ENCODE peak calls at places on chromosomes 12 and 14, in six cellular contexts. X is Karpas-422, U is fibroblast of lung, F is hepatocyte, P is neuronal stem cell, T is H9. C is an unnamed sample.

GRCh38 chr14:101257551-101257950 is 303.7 kb upstream of the DIO3 start:
- DNase-seq in X (no peak), U (no peak), F (no peak), P (no peak), T (no peak), C (no peak)

GRCh38 chr12:75954076-75954475 is 77.5 kb downstream of the PHLDA1 start:
- DNase-seq in X (no peak), U (peak; percentile 98), F (peak; percentile 78), P (no peak), T (no peak), C (no peak)

GRCh38 chr14:49972840-49973239 is 80.0 kb downstream of the ARF6 start:
- DNase-seq in X (peak; percentile 82), U (peak; percentile 94), F (peak; percentile 74), P (no peak), T (no peak), C (no peak)

GRCh38 chr12:65313704-65314317 is 35.3 kb downstream of the MSRB3 start:
- DNase-seq in X (peak; percentile 55), U (no peak), F (no peak), P (no peak), T (no peak), C (peak; percentile 10)

GRCh38 chr14:21923820-21924219 is 250.2 kb upstream of the OR4E1 start:
- DNase-seq in X (no peak), U (no peak), F (no peak), P (no peak), T (no peak), C (no peak)

GRCh38 chr12:132503611-132504204 is 13.8 kb downstream of the FBRSL1 start:
- DNase-seq in X (no peak), U (no peak), F (no peak), P (no peak), T (no peak), C (no peak)

GRCh38 chr14:26522985-26523384 is 74.8 kb downstream of the NOVA1 start:
- DNase-seq in X (no peak), U (peak; percentile 89), F (no peak), P (no peak), T (no peak), C (no peak)

GRCh38 chr14:24081739-24082204 is 10.4 kb downstream of the CPNE6 start:
- DNase-seq in X (no peak), U (no peak), F (no peak), P (no peak), T (no peak), C (peak; percentile 40)

GRCh38 chr14:56733396-56733795 is 76.9 kb downstream of the OTX2 start:
- DNase-seq in X (no peak), U (no peak), F (no peak), P (no peak), T (peak; percentile 67), C (peak; percentile 52)

GRCh38 chr12:14828896-14829295 is 14.4 kb downstream of the ART4 start:
- DNase-seq in X (peak; percentile 80), U (no peak), F (no peak), P (no peak), T (peak; percentile 57), C (peak; percentile 12)

GRCh38 chr14:104821229-104821945 is 20.5 kb downstream of the ZBTB42 start:
- DNase-seq in X (no peak), U (no peak), F (peak; percentile 1), P (no peak), T (peak; percentile 27), C (no peak)

GRCh38 chr12:4270016-4270669 is 3.4 kb upstream of the CCND2 start:
- DNase-seq in X (no peak), U (no peak), F (no peak), P (no peak), T (peak; percentile 53), C (peak; percentile 11)

GRCh38 chr12:13179159-13180074 is 17.1 kb upstream of the EMP1 start:
- DNase-seq in X (peak; percentile 71), U (peak; percentile 48), F (peak; percentile 81), P (no peak), T (peak; percentile 80), C (peak; percentile 75)

GRCh38 chr14:79661762-79662161 is 549.5 kb downstream of the DIO2 start:
- DNase-seq in X (no peak), U (peak; percentile 62), F (no peak), P (no peak), T (no peak), C (no peak)

GRCh38 chr14:68782091-68782981 is 10.5 kb downstream of the ZFP36L1 start:
- DNase-seq in X (no peak), U (no peak), F (peak; percentile 4), P (no peak), T (no peak), C (no peak)

GRCh38 chr12:24759155-24759554 is 189.7 kb downstream of the BCAT1 start:
- DNase-seq in X (no peak), U (peak; percentile 72), F (peak; percentile 54), P (no peak), T (no peak), C (no peak)

GRCh38 chr12:113762155-113762848 is 203.8 kb downstream of the RBM19 start:
- DNase-seq in X (peak; percentile 50), U (no peak), F (no peak), P (peak; percentile 64), T (no peak), C (peak; percentile 90)

GRCh38 chr12:15035185-15035584 is 62.3 kb downstream of the PDE6H start:
- DNase-seq in X (no peak), U (no peak), F (no peak), P (no peak), T (no peak), C (no peak)

GRCh38 chr14:59566725-59567124 is 9.9 kb downstream of the CCDC175 start:
- DNase-seq in X (no peak), U (no peak), F (no peak), P (no peak), T (no peak), C (no peak)

GRCh38 chr12:52151859-52152783 is 39.7 kb downstream of the KRT80 start:
- DNase-seq in X (peak; percentile 76), U (peak; percentile 47), F (peak; percentile 91), P (peak; percentile 68), T (peak; percentile 85), C (peak; percentile 93)

GRCh38 chr14:105974902-105975301 is 448.5 kb downstream of the TMEM121 start:
- DNase-seq in X (peak; percentile 57), U (no peak), F (no peak), P (no peak), T (no peak), C (no peak)

GRCh38 chr12:5965950-5966383 is 20.9 kb upstream of the ANO2 start:
- DNase-seq in X (peak; percentile 79), U (peak; percentile 28), F (peak; percentile 79), P (peak; percentile 41), T (peak; percentile 80), C (peak; percentile 84)

GRCh38 chr12:44618960-44619359 is 257.2 kb downstream of the NELL2 start:
- DNase-seq in X (no peak), U (no peak), F (no peak), P (peak; percentile 30), T (no peak), C (peak; percentile 58)

GRCh38 chr12:97982684-97983083 is 520.1 kb downstream of the RMST start:
- DNase-seq in X (no peak), U (no peak), F (no peak), P (no peak), T (no peak), C (no peak)

GRCh38 chr14:62209287-62209899 is 447.2 kb downstream of the SNAPC1 start:
- DNase-seq in X (no peak), U (peak; percentile 89), F (no peak), P (no peak), T (no peak), C (no peak)

GRCh38 chr12:116540617-116541152 is 18.5 kb upstream of the MAP1LC3B2 start:
- DNase-seq in X (no peak), U (no peak), F (no peak), P (no peak), T (no peak), C (no peak)

GRCh38 chr14:70358631-70359030 is 852 bp downstream of the COX16 start:
- DNase-seq in X (peak; percentile 50), U (peak; percentile 19), F (no peak), P (no peak), T (no peak), C (no peak)

GRCh38 chr14:70357557-70357956 is 1.9 kb downstream of the COX16 start:
- DNase-seq in X (no peak), U (no peak), F (no peak), P (no peak), T (no peak), C (no peak)

GRCh38 chr14:70357985-70358384 is 1.5 kb downstream of the COX16 start:
- DNase-seq in X (peak; percentile 81), U (no peak), F (no peak), P (no peak), T (no peak), C (no peak)

GRCh38 chr14:70350078-70350477 is 9.4 kb downstream of the COX16 start:
- DNase-seq in X (no peak), U (no peak), F (no peak), P (no peak), T (peak; percentile 81), C (no peak)

GRCh38 chr14:70354204-70354603 is 5.3 kb downstream of the COX16 start:
- DNase-seq in X (no peak), U (no peak), F (no peak), P (no peak), T (no peak), C (no peak)
- H2AFZ ChIP-seq in X (no peak overlapping the region), U (no peak overlapping the region), F (no peak overlapping the region), P (no peak overlapping the region), T (no peak overlapping the region), C (no peak overlapping the region)

DNA sequence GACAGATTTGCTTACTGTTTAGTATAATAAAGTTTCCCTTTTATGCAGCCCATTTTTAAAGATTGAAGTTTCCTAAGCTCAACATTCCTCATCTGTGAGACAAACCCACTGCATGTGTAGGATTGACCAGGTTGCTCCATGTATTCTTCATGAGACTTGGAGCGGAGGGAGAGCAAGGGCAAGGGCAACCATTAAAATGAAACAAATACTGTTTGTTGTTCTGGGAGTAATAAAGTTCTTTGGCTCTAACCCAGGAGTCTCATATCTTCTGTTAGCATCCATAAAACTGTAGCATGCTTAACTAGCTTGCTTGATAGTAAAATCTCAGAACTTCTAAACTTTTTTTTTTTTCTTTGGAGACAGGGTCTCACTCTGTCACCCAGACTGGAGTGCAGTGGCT is 74.2 kb downstream of the NTS start:
- DNase-seq in X (no peak), U (no peak), F (no peak), P (no peak), T (no peak), C (no peak)
- H2AFZ ChIP-seq in X (no peak overlapping the region), U (no peak overlapping the region), F (no peak overlapping the region), P (no peak overlapping the region), T (no peak overlapping the region), C (no peak overlapping the region)

DNA sequence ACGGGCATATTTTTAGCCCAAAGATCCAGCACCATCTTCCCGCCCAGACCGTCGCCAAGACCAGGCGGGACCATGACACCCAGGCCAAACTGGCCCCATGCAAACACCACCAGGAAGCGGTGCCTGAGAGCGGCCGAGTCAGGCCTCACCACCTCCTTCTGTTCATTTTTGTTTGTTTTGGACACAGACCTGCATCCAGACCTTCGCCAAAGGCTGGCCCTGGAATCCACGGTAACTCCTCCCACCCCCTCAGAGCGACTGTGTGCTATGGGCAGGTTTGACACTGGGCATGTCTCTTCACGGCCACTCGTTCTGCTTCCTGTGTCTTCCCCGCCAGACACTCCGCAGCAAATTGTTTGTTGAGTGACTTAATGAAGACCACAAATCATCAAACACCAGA is 47.2 kb downstream of the NCOR2 start:
- DNase-seq in X (no peak), U (peak; percentile 84), F (no peak), P (no peak), T (no peak), C (no peak)
- H2AFZ ChIP-seq in X (no peak overlapping the region), U (no peak overlapping the region), F (no peak overlapping the region), P (no peak overlapping the region), T (no peak overlapping the region), C (no peak overlapping the region)

GRCh38 chr12:47979166-47979565 is 15.8 kb downstream of the TMEM106C start:
- DNase-seq in X (no peak), U (no peak), F (no peak), P (no peak), T (no peak), C (no peak)
- H2AFZ ChIP-seq in X (no peak overlapping the region), U (no peak overlapping the region), F (no peak overlapping the region), P (no peak overlapping the region), T (no peak overlapping the region), C (no peak overlapping the region)